ENCODE peak calls at places on chromosomes 7 and 10, in four cellular contexts. One of them, this sample, is unnamed.
A peak's percentile ranks its signal among the peaks of the same experiment; 100 is the strongest.

GRCh38 chr7:126702242-126703016 is 550.3 kb downstream of the GRM8 start:
- DNase-seq in hepatocyte: no peak
- DNase-seq in upper lobe of right lung: no peak
- DNase-seq in stomach: no peak
- DNase-seq in this sample: no peak

GRCh38 chr7:127250312-127251047 is 2.3 kb downstream of the GRM8 start:
- DNase-seq in stomach: no peak
- DNase-seq in upper lobe of right lung: no peak
- DNase-seq in hepatocyte: no peak
- DNase-seq in this sample: no peak

GRCh38 chr10:72334832-72335393 is 19.8 kb downstream of the DNAJB12 start:
- DNase-seq in upper lobe of right lung: peak; percentile 89
- DNase-seq in hepatocyte: peak; percentile 37
- DNase-seq in stomach: peak; percentile 97
- DNase-seq in this sample: peak; percentile 99

GRCh38 chr7:142231716-142232115 is 26.1 kb downstream of the PRSS58 start:
- DNase-seq in hepatocyte: peak; percentile 25
- DNase-seq in upper lobe of right lung: no peak
- DNase-seq in stomach: no peak
- DNase-seq in this sample: no peak

GRCh38 chr10:89944138-89944537 is 242.7 kb downstream of the KIF20B start:
- DNase-seq in stomach: no peak
- DNase-seq in upper lobe of right lung: no peak
- DNase-seq in hepatocyte: no peak
- DNase-seq in this sample: no peak

GRCh38 chr10:49595003-49595712 is 15.0 kb upstream of the SLC18A3 start:
- DNase-seq in upper lobe of right lung: no peak
- DNase-seq in stomach: no peak
- DNase-seq in hepatocyte: no peak
- DNase-seq in this sample: no peak

GRCh38 chr7:71350680-71351079 is 218.7 kb downstream of the GALNT17 start:
- DNase-seq in stomach: no peak
- DNase-seq in hepatocyte: no peak
- DNase-seq in upper lobe of right lung: no peak
- DNase-seq in this sample: no peak

GRCh38 chr10:49520122-49520775 is 18.7 kb downstream of the ERCC6 start:
- DNase-seq in upper lobe of right lung: no peak
- DNase-seq in hepatocyte: no peak
- DNase-seq in stomach: no peak
- DNase-seq in this sample: no peak

GRCh38 chr7:32115831-32116230 is 45.6 kb upstream of the PDE1C start:
- DNase-seq in upper lobe of right lung: no peak
- DNase-seq in hepatocyte: no peak
- DNase-seq in stomach: no peak
- DNase-seq in this sample: no peak

GRCh38 chr10:72132854-72133253 is 44.5 kb upstream of the SPOCK2 start:
- DNase-seq in stomach: no peak
- DNase-seq in upper lobe of right lung: no peak
- DNase-seq in hepatocyte: no peak
- DNase-seq in this sample: no peak

GRCh38 chr10:22228943-22229755 is 11.3 kb upstream of the EBLN1 start:
- DNase-seq in hepatocyte: peak; percentile 93
- DNase-seq in stomach: peak; percentile 82
- DNase-seq in upper lobe of right lung: peak; percentile 91
- DNase-seq in this sample: peak; percentile 91

GRCh38 chr10:81725851-81726250 is 149.1 kb upstream of the NRG3 start:
- DNase-seq in stomach: no peak
- DNase-seq in upper lobe of right lung: no peak
- DNase-seq in hepatocyte: no peak
- DNase-seq in this sample: no peak

GRCh38 chr7:106039486-106040060 is 72.5 kb downstream of the SYPL1 start:
- DNase-seq in hepatocyte: peak; percentile 32
- DNase-seq in stomach: no peak
- DNase-seq in upper lobe of right lung: no peak
- DNase-seq in this sample: no peak

GRCh38 chr7:43779032-43779812 is 20.7 kb downstream of the BLVRA start:
- DNase-seq in hepatocyte: no peak
- DNase-seq in stomach: no peak
- DNase-seq in upper lobe of right lung: no peak
- DNase-seq in this sample: no peak

GRCh38 chr7:19051767-19052375 is 65.6 kb downstream of the TWIST1 start:
- DNase-seq in stomach: peak; percentile 37
- DNase-seq in upper lobe of right lung: no peak
- DNase-seq in hepatocyte: peak; percentile 28
- DNase-seq in this sample: no peak

GRCh38 chr7:81211617-81212016 is 292.8 kb upstream of the SEMA3C start:
- DNase-seq in stomach: no peak
- DNase-seq in hepatocyte: no peak
- DNase-seq in upper lobe of right lung: no peak
- DNase-seq in this sample: no peak

GRCh38 chr10:110067960-110068770 is 60.4 kb downstream of the ADD3 start:
- DNase-seq in upper lobe of right lung: no peak
- DNase-seq in stomach: no peak
- DNase-seq in hepatocyte: no peak
- DNase-seq in this sample: no peak

GRCh38 chr10:79137826-79138225 is 69.1 kb downstream of the ZMIZ1 start:
- DNase-seq in stomach: no peak
- DNase-seq in upper lobe of right lung: no peak
- DNase-seq in hepatocyte: no peak
- DNase-seq in this sample: no peak

GRCh38 chr7:105006367-105007139 is 7.5 kb upstream of the KMT2E start:
- DNase-seq in upper lobe of right lung: no peak
- DNase-seq in stomach: peak; percentile 61
- DNase-seq in hepatocyte: peak; percentile 59
- DNase-seq in this sample: no peak

GRCh38 chr7:4830176-4830575 is 31.7 kb downstream of the PAPOLB start:
- DNase-seq in stomach: peak; percentile 71
- DNase-seq in upper lobe of right lung: peak; percentile 84
- DNase-seq in hepatocyte: peak; percentile 87
- DNase-seq in this sample: no peak

GRCh38 chr7:99755085-99755484 is 20.1 kb upstream of the CYP3A7 start:
- DNase-seq in hepatocyte: no peak
- DNase-seq in upper lobe of right lung: no peak
- DNase-seq in stomach: no peak
- DNase-seq in this sample: no peak

GRCh38 chr7:20330797-20331230 is at the start of gene ITGB8:
- DNase-seq in stomach: peak; percentile 37
- DNase-seq in upper lobe of right lung: no peak
- DNase-seq in hepatocyte: no peak
- DNase-seq in this sample: no peak

GRCh38 chr7:25059576-25059975 is 65.5 kb downstream of the CYCS start:
- DNase-seq in hepatocyte: no peak
- DNase-seq in upper lobe of right lung: no peak
- DNase-seq in stomach: no peak
- DNase-seq in this sample: no peak

GRCh38 chr10:99556225-99556523 is 23.4 kb downstream of the NKX2-3 start:
- DNase-seq in upper lobe of right lung: no peak
- DNase-seq in stomach: no peak
- DNase-seq in hepatocyte: no peak
- DNase-seq in this sample: no peak

GRCh38 chr7:108251700-108252099 is 121.5 kb upstream of the LAMB4 start:
- DNase-seq in upper lobe of right lung: no peak
- DNase-seq in stomach: no peak
- DNase-seq in hepatocyte: no peak
- DNase-seq in this sample: no peak

GRCh38 chr10:117476716-117477115 is 65.8 kb upstream of the EMX2 start:
- DNase-seq in hepatocyte: no peak
- DNase-seq in upper lobe of right lung: peak; percentile 7
- DNase-seq in stomach: no peak
- DNase-seq in this sample: no peak

GRCh38 chr7:13731643-13732042 is 257.8 kb downstream of the ETV1 start:
- DNase-seq in stomach: no peak
- DNase-seq in hepatocyte: no peak
- DNase-seq in upper lobe of right lung: no peak
- DNase-seq in this sample: no peak

GRCh38 chr7:112159346-112159745 is 46.9 kb downstream of the DOCK4 start:
- DNase-seq in upper lobe of right lung: no peak
- DNase-seq in stomach: no peak
- DNase-seq in hepatocyte: no peak
- DNase-seq in this sample: no peak

GRCh38 chr10:3943695-3944257 is 158.8 kb upstream of the KLF6 start:
- DNase-seq in hepatocyte: no peak
- DNase-seq in upper lobe of right lung: no peak
- DNase-seq in stomach: no peak
- DNase-seq in this sample: no peak

GRCh38 chr10:3945026-3945425 is 160.0 kb upstream of the KLF6 start:
- DNase-seq in hepatocyte: no peak
- DNase-seq in stomach: no peak
- DNase-seq in upper lobe of right lung: no peak
- DNase-seq in this sample: no peak

GRCh38 chr10:3942930-3943489 is 158.0 kb upstream of the KLF6 start:
- DNase-seq in hepatocyte: no peak
- DNase-seq in stomach: no peak
- DNase-seq in upper lobe of right lung: no peak
- DNase-seq in this sample: no peak

GRCh38 chr10:3946234-3947229 is 161.5 kb upstream of the KLF6 start:
- DNase-seq in upper lobe of right lung: no peak
- DNase-seq in hepatocyte: no peak
- DNase-seq in stomach: no peak
- DNase-seq in this sample: no peak

DNA sequence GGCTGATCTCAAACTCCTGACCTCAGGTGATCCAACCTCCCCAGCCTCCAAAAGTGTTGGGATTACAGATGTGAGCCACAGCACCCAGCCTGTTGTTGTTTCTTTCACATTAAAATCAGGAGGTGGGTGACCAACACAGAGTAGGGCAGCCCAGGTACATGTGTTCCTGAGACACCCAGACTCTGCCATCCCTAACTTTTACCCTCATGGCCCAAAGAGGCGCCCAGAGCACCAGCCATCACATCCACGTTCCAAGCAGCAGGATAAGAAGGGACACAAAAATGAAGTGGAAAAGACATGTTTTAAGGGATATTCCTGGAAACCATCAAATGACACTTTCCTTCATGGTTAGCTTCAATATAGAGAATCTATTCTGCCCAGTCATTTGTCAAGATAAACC is 159.6 kb upstream of the KLF6 start:
- DNase-seq in upper lobe of right lung: no peak
- DNase-seq in stomach: no peak
- DNase-seq in hepatocyte: no peak
- DNase-seq in this sample: no peak
- H3K27ac ChIP-seq in upper lobe of right lung: no peak overlapping the region
- H3K27ac ChIP-seq in stomach: no peak overlapping the region
- H3K27ac ChIP-seq in hepatocyte: no peak overlapping the region
- H3K27ac ChIP-seq in this sample: peak overlapping the region; percentile 85

GRCh38 chr7:35422715-35423114 is 168.8 kb upstream of the TBX20 start:
- DNase-seq in hepatocyte: no peak
- DNase-seq in stomach: no peak
- DNase-seq in upper lobe of right lung: no peak
- DNase-seq in this sample: no peak
- H3K4me3 ChIP-seq in hepatocyte: no peak overlapping the region
- H3K4me3 ChIP-seq in stomach: no peak overlapping the region
- H3K4me3 ChIP-seq in upper lobe of right lung: no peak overlapping the region
- H3K4me3 ChIP-seq in this sample: no peak overlapping the region

GRCh38 chr10:23868121-23868520 is 340.8 kb upstream of the KIAA1217 start:
- DNase-seq in stomach: no peak
- DNase-seq in upper lobe of right lung: no peak
- DNase-seq in hepatocyte: no peak
- DNase-seq in this sample: no peak
- H3K27ac ChIP-seq in stomach: no peak overlapping the region
- H3K27ac ChIP-seq in upper lobe of right lung: no peak overlapping the region
- H3K27ac ChIP-seq in hepatocyte: no peak overlapping the region
- H3K27ac ChIP-seq in this sample: no peak overlapping the region

GRCh38 chr7:130959743-130960207 is 225.8 kb upstream of the KLF14 start:
- DNase-seq in hepatocyte: no peak
- DNase-seq in upper lobe of right lung: no peak
- DNase-seq in stomach: no peak
- DNase-seq in this sample: no peak
- H3K4me3 ChIP-seq in hepatocyte: no peak overlapping the region
- H3K4me3 ChIP-seq in upper lobe of right lung: peak overlapping the region; percentile 30
- H3K4me3 ChIP-seq in stomach: peak overlapping the region; percentile 17
- H3K4me3 ChIP-seq in this sample: no peak overlapping the region

DNA sequence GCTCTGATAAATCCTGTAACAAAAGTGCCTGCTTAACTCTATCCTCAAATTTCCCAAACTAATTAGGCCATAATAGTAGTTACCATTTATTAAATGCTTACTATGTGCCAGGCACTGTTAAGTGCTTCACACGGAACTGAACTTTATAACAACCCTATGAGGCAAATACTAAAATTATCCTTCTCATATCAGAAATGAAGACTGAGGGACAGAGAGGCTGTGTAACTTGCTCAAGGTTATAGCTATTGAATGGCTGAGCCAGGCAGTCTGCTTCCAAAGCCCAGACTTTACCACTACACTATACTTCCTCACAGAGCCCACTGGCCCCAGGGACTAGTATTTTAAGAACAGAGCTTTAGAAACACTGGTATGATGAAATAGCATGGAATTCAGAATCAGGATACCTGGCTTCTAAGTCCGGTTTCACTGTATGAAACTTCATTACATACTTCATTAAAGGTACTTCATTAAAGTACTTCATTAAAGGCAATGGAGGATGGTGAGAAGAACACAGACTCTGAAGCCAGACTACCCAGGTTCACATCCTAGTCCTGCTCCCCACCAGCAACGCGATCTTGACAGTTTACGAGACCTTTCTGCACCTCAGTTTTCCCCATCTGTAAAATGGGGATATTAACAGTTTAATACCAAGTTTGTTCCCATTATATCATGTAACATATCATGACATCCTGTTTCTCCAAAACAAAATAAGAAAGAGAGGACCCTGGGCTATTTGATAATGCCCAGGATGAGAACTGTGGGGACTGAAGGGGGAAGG is 19.6 kb downstream of the ANXA11 start:
- DNase-seq in stomach: no peak
- DNase-seq in hepatocyte: no peak
- DNase-seq in upper lobe of right lung: no peak
- DNase-seq in this sample: no peak
- H3K27ac ChIP-seq in stomach: peak overlapping the region; percentile 77
- H3K27ac ChIP-seq in hepatocyte: peak overlapping the region; percentile 38
- H3K27ac ChIP-seq in upper lobe of right lung: no peak overlapping the region
- H3K27ac ChIP-seq in this sample: no peak overlapping the region